ENCODE peak calls at places on chromosomes 6 and 20, in eight cellular contexts. I is pulmonary artery endothelial cell, P is NCI-H510A, K is RPMI8226, Z is SK-N-DZ, R is islet precursor cell, N is NCI-H1436, C is iris pigment epithelial cell. X is an unnamed sample.

GRCh38 chr6:105204768-105205167 is 25.0 kb upstream of the POPDC3 start:
- DNase-seq in I (no peak), P (no peak), K (no peak), Z (peak), R (no peak), N (no peak), C (peak), X (no peak)

GRCh38 chr6:141261672-141262060 is 871.1 kb upstream of the GJE1 start:
- DNase-seq in I (no peak), P (no peak), K (no peak), Z (no peak), R (no peak), N (no peak), C (no peak), X (no peak)

GRCh38 chr20:17556842-17557674 is 12.8 kb upstream of the DSTN start:
- DNase-seq in I (no peak), P (peak), K (no peak), Z (no peak), R (peak), N (no peak), C (no peak), X (peak)

GRCh38 chr20:38834868-38835267 is 29.4 kb downstream of the PPP1R16B start:
- DNase-seq in I (no peak), P (no peak), K (no peak), Z (no peak), R (no peak), N (no peak), C (no peak), X (no peak)

GRCh38 chr6:140183881-140184280 is 809.4 kb upstream of the CITED2 start:
- DNase-seq in I (no peak), P (no peak), K (no peak), Z (no peak), R (no peak), N (no peak), C (peak), X (no peak)

GRCh38 chr6:26331809-26332226 is 33.2 kb upstream of the BTN3A2 start:
- DNase-seq in I (no peak), P (no peak), K (peak), Z (no peak), R (no peak), N (no peak), C (no peak), X (no peak)

GRCh38 chr6:54920628-54921027 is 74.1 kb downstream of the FAM83B start:
- DNase-seq in I (no peak), P (no peak), K (no peak), Z (no peak), R (no peak), N (no peak), C (peak), X (no peak)

GRCh38 chr6:28747083-28747630 is 176.6 kb downstream of the TRIM27 start:
- DNase-seq in I (no peak), P (no peak), K (no peak), Z (no peak), R (no peak), N (no peak), C (no peak), X (no peak)

GRCh38 chr20:24838551-24839530 is 110.2 kb upstream of the CST7 start:
- DNase-seq in I (no peak), P (no peak), K (no peak), Z (no peak), R (peak), N (no peak), C (no peak), X (no peak)

GRCh38 chr6:56868687-56869086 is 86.2 kb upstream of the BEND6 start:
- DNase-seq in I (peak), P (no peak), K (no peak), Z (peak), R (no peak), N (no peak), C (peak), X (no peak)

GRCh38 chr6:143368426-143368825 is 82.1 kb downstream of the ADAT2 start:
- DNase-seq in I (no peak), P (no peak), K (no peak), Z (no peak), R (no peak), N (no peak), C (peak), X (no peak)